ENCODE peak calls at places on chromosomes 1 and 21, in eight cellular contexts. E, Q, Y, V, A, U, T and B are unnamed samples. For H3K36me3, the result is how much of the 10 kb centered on the place peaks cover.

GRCh38 chr1:97764991-97765390 is 155.8 kb downstream of the DPYD start:
- DNase-seq in E (no peak), Q (no peak), Y (no peak), V (no peak), A (no peak), U (no peak), T (no peak), B (no peak)

GRCh38 chr1:116934586-116935207 is 25.0 kb downstream of the PTGFRN start:
- DNase-seq in E (no peak), Q (no peak), Y (no peak), V (no peak), A (no peak), U (no peak), T (no peak), B (no peak)

GRCh38 chr1:108814343-108815125 is 42.4 kb downstream of the AKNAD1 start:
- DNase-seq in E (peak), Q (peak), Y (no peak), V (peak), A (no peak), U (no peak), T (no peak), B (no peak)

GRCh38 chr1:153422450-153423068 is 6.2 kb downstream of the S100A7A start:
- DNase-seq in E (peak), Q (peak), Y (no peak), V (peak), A (peak), U (no peak), T (peak), B (peak)

GRCh38 chr1:26994020-26994745 is 691 bp downstream of the TRNP1 start:
- DNase-seq in E (no peak), Q (no peak), Y (no peak), V (no peak), A (no peak), U (peak), T (no peak), B (no peak)

GRCh38 chr1:185358957-185359356 is 41.9 kb upstream of the IVNS1ABP start:
- DNase-seq in E (no peak), Q (no peak), Y (no peak), V (no peak), A (no peak), U (no peak), T (no peak), B (no peak)

GRCh38 chr1:4020411-4020810 is 120.3 kb upstream of the C1orf174 start:
- DNase-seq in E (no peak), Q (no peak), Y (no peak), V (no peak), A (no peak), U (no peak), T (no peak), B (peak)

GRCh38 chr1:94864821-94865220 is 44.7 kb downstream of the SLC44A3 start:
- DNase-seq in E (no peak), Q (peak), Y (no peak), V (peak), A (no peak), U (no peak), T (no peak), B (no peak)

GRCh38 chr21:39134288-39134810 is 48.9 kb downstream of the PSMG1 start:
- DNase-seq in E (no peak), Q (no peak), Y (no peak), V (no peak), A (no peak), U (no peak), T (no peak), B (peak)

GRCh38 chr21:35603471-35603870 is 456.9 kb downstream of the SETD4 start:
- DNase-seq in E (no peak), Q (no peak), Y (no peak), V (no peak), A (no peak), U (no peak), T (no peak), B (no peak)

GRCh38 chr1:155228096-155228427 is 19.6 kb downstream of the MTX1 start:
- DNase-seq in E (no peak), Q (no peak), Y (no peak), V (no peak), A (no peak), U (no peak), T (no peak), B (no peak)

GRCh38 chr21:29657228-29657989 is 282.4 kb downstream of the GRIK1 start:
- DNase-seq in E (no peak), Q (no peak), Y (no peak), V (no peak), A (no peak), U (no peak), T (no peak), B (no peak)

GRCh38 chr1:221397606-221398005 is 344.3 kb downstream of the DUSP10 start:
- DNase-seq in E (no peak), Q (no peak), Y (no peak), V (no peak), A (no peak), U (no peak), T (no peak), B (no peak)

GRCh38 chr1:214264196-214264595 is 16.8 kb upstream of the SMYD2 start:
- DNase-seq in E (no peak), Q (no peak), Y (no peak), V (no peak), A (no peak), U (no peak), T (no peak), B (no peak)

GRCh38 chr1:209403921-209404320 is 179.6 kb upstream of the CAMK1G start:
- DNase-seq in E (no peak), Q (no peak), Y (no peak), V (no peak), A (no peak), U (no peak), T (no peak), B (peak)

GRCh38 chr1:67429528-67430357 is 459 bp downstream of the SERBP1 start:
- DNase-seq in E (peak), Q (no peak), Y (no peak), V (peak), A (peak), U (peak), T (peak), B (no peak)

GRCh38 chr1:77126309-77126708 is 92.9 kb downstream of the PIGK start:
- DNase-seq in E (no peak), Q (peak), Y (no peak), V (no peak), A (no peak), U (peak), T (no peak), B (no peak)

GRCh38 chr1:87045757-87046422 is 131.5 kb downstream of the HS2ST1 start:
- DNase-seq in E (no peak), Q (no peak), Y (no peak), V (no peak), A (no peak), U (no peak), T (no peak), B (no peak)

GRCh38 chr1:113415256-113416189 is 25.2 kb downstream of the MAGI3 start:
- DNase-seq in E (no peak), Q (no peak), Y (no peak), V (no peak), A (no peak), U (no peak), T (no peak), B (no peak)

GRCh38 chr1:35490250-35490649 is 67.0 kb downstream of the KIAA0319L start:
- DNase-seq in E (no peak), Q (no peak), Y (no peak), V (no peak), A (no peak), U (no peak), T (no peak), B (no peak)

GRCh38 chr21:17250651-17251294 is 262.1 kb upstream of the CXADR start:
- DNase-seq in E (no peak), Q (peak), Y (no peak), V (no peak), A (no peak), U (peak), T (no peak), B (no peak)

GRCh38 chr1:59879556-59879955 is 47.0 kb downstream of the CYP2J2 start:
- DNase-seq in E (peak), Q (peak), Y (peak), V (no peak), A (peak), U (peak), T (peak), B (peak)

GRCh38 chr1:169894424-169895145 is 889 bp upstream of the SCYL3 start:
- DNase-seq in E (no peak), Q (no peak), Y (no peak), V (no peak), A (no peak), U (no peak), T (no peak), B (no peak)

GRCh38 chr1:109787211-109787844 is 23.6 kb upstream of the EPS8L3 start:
- DNase-seq in E (peak), Q (no peak), Y (peak), V (peak), A (peak), U (peak), T (no peak), B (no peak)

GRCh38 chr1:157199421-157199755 is 61.2 kb upstream of the ETV3 start:
- DNase-seq in E (no peak), Q (no peak), Y (no peak), V (no peak), A (no peak), U (no peak), T (no peak), B (peak)

GRCh38 chr1:16298653-16299052 is 53.6 kb downstream of the FBXO42 start:
- DNase-seq in E (no peak), Q (no peak), Y (no peak), V (no peak), A (peak), U (no peak), T (no peak), B (peak)

GRCh38 chr1:157652859-157653493 is 47.6 kb downstream of the FCRL3 start:
- DNase-seq in E (no peak), Q (no peak), Y (no peak), V (no peak), A (no peak), U (no peak), T (no peak), B (no peak)

DNA sequence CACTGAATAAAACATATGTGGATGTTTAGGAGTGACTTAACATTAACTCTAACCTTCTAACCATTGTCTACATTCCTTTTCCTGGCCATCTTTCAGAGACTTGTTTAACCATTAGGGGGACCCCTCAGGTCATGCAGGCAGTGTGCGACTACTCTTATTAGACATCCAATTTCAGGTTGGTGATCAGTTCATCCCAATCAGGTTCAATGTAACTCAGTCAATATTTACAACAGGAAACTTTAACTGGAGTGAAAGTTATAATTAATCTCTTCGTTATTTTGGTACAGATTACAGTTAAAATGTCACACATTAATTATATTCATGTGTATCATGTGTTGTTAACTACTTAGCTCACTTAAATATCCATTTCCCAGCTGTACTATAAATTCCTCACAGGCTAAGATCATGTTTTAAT is 68.8 kb upstream of the RGS1 start:
- DNase-seq in E (no peak), Q (peak), Y (no peak), V (no peak), A (no peak), U (peak), T (no peak), B (no peak)
- TF ChIP-seq CTCF in E (no peak), Q (peak), Y (no peak), V (peak), A (no peak), U (peak), T (no peak), B (no peak)

GRCh38 chr1:62856964-62857363 is 73.0 kb downstream of the ATG4C start:
- DNase-seq in E (no peak), Q (no peak), Y (no peak), V (no peak), A (no peak), U (no peak), T (no peak), B (no peak)
- H3K36me3 ChIP-seq in E (under half), Q (under half), Y (under half), V (under half), A (under half), U (under half), T (under half), B (under half)

GRCh38 chr1:199931666-199932377 is 95.7 kb upstream of the NR5A2 start:
- DNase-seq in E (no peak), Q (peak), Y (no peak), V (no peak), A (no peak), U (no peak), T (no peak), B (no peak)
- H3K4me3 ChIP-seq in E (no peak), Q (no peak), Y (no peak), V (no peak), A (peak), U (no peak), T (no peak), B (no peak)

DNA sequence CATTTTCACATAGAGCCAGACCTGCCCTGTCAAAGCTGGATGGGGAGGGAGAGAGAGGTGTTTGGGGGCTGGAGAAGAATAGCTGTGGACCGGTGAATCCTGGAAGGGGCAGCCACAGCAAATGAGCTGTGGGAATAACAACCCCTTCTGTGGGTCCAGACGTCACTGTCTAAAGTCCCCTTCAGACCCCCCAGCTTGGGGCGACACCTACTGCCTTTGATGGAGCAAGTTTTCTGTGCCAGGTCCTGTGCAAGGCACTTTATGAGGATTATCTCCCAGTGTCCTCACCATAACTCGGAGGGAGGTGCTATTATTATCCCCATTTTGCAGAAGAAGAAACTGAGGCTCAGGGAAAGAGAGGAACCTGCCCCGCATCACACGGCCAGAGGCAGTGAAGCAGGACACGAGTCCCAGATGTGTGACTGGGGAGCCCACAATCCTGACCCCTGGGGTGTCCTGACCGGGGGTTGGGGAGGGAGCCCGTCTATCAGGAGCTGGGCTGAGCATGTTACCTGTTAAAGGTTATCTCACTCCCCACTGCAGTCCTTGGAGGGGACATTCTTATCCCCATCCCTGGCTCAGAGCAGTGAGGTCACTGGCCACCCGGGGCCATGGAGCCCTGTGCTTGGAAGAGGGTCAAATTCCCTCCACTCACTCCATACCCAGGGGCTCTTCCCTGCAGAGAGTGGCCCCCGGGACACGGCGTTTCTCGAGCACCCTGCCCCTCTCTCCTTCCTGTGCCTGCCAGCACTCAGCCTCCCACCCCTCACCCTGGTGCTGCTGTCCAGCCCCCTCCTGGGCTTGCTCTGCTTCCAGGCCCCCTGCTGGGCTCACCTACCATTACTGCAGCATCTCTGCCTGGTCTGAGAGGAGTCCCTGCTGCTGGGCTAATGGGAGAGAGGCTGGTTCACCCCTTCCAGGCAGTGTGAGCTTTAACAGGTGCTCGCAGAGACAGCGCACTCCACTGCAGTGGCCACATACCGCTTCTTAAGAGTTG is 132.9 kb downstream of the PTPRU start:
- DNase-seq in E (no peak), Q (no peak), Y (no peak), V (no peak), A (no peak), U (peak), T (no peak), B (no peak)
- TF ChIP-seq CTCF in E (no peak), Q (no peak), Y (no peak), V (no peak), A (no peak), U (no peak), T (no peak), B (no peak)

GRCh38 chr21:45977396-45977795 is 4.2 kb upstream of the COL6A1 start:
- DNase-seq in E (no peak), Q (no peak), Y (no peak), V (peak), A (no peak), U (peak), T (peak), B (no peak)
- H3K36me3 ChIP-seq in E (under half), Q (under half), Y (under half), V (under half), A (under half), U (under half), T (under half), B (under half)

DNA sequence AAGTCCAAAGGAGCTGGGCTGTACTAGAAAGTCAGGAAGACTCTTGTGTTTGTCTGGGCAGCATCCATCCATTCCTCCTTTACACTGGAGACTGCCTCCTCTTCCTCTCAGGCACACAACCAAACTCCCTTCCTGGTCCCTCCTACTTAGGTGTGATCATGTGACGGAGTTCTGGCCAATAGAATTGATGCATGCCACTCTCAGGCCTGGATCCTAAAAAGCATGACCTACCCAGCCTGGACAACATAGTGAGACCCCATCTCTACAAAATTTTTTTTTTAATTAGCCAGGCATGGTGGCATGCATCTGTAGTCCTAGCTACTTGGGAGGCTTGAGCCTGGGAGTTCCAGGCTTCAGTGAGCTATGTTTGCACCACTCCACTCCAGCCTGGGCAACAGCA is 8.6 kb downstream of the FAM43B start:
- DNase-seq in E (no peak), Q (no peak), Y (no peak), V (no peak), A (no peak), U (no peak), T (no peak), B (no peak)
- H3K4me3 ChIP-seq in E (no peak), Q (no peak), Y (no peak), V (no peak), A (no peak), U (no peak), T (no peak), B (no peak)

GRCh38 chr1:18913065-18913502 is 10.7 kb upstream of the ALDH4A1 start:
- DNase-seq in E (peak), Q (peak), Y (no peak), V (peak), A (peak), U (peak), T (peak), B (peak)
- TF ChIP-seq CTCF in E (peak), Q (peak), Y (peak), V (peak), A (peak), U (peak), T (peak), B (peak)